ENCODE peak calls at places on chromosomes 1 and 21, in four cellular contexts. One of them, this sample, is unnamed.

GRCh38 chr1:24536391-24536840 is 19.5 kb upstream of the NCMAP start:
- DNase-seq in amygdala: no peak
- DNase-seq in stimulated activated CD4-positive, alpha-beta T cell treated with anti-CD3 and anti-CD28 coated beads, Interleukin-12 subunit alpha, Interleukin-12 subunit beta, amount 100 ng/mL, for 24 hours: peak; percentile 47
- DNase-seq in cardiac fibroblast: peak; percentile 33
- DNase-seq in this sample: no peak

GRCh38 chr1:158145173-158145719 is 35.4 kb upstream of the CD1D start:
- DNase-seq in amygdala: no peak
- DNase-seq in stimulated activated CD4-positive, alpha-beta T cell treated with anti-CD3 and anti-CD28 coated beads, Interleukin-12 subunit alpha, Interleukin-12 subunit beta, amount 100 ng/mL, for 24 hours: no peak
- DNase-seq in cardiac fibroblast: peak; percentile 95
- DNase-seq in this sample: peak; percentile 79

GRCh38 chr1:204503122-204503912 is 8.7 kb upstream of the PIK3C2B start:
- DNase-seq in amygdala: no peak
- DNase-seq in stimulated activated CD4-positive, alpha-beta T cell treated with anti-CD3 and anti-CD28 coated beads, Interleukin-12 subunit alpha, Interleukin-12 subunit beta, amount 100 ng/mL, for 24 hours: no peak
- DNase-seq in cardiac fibroblast: peak; percentile 86
- DNase-seq in this sample: peak; percentile 76

GRCh38 chr1:45769261-45769932 is 18.9 kb upstream of the IPP start:
- DNase-seq in amygdala: no peak
- DNase-seq in stimulated activated CD4-positive, alpha-beta T cell treated with anti-CD3 and anti-CD28 coated beads, Interleukin-12 subunit alpha, Interleukin-12 subunit beta, amount 100 ng/mL, for 24 hours: no peak
- DNase-seq in cardiac fibroblast: peak; percentile 20
- DNase-seq in this sample: no peak

GRCh38 chr1:29532285-29532684 is 296.0 kb downstream of the PTPRU start:
- DNase-seq in amygdala: no peak
- DNase-seq in stimulated activated CD4-positive, alpha-beta T cell treated with anti-CD3 and anti-CD28 coated beads, Interleukin-12 subunit alpha, Interleukin-12 subunit beta, amount 100 ng/mL, for 24 hours: no peak
- DNase-seq in cardiac fibroblast: no peak
- DNase-seq in this sample: no peak

GRCh38 chr1:200139661-200140250 is 112.2 kb downstream of the NR5A2 start:
- DNase-seq in amygdala: no peak
- DNase-seq in stimulated activated CD4-positive, alpha-beta T cell treated with anti-CD3 and anti-CD28 coated beads, Interleukin-12 subunit alpha, Interleukin-12 subunit beta, amount 100 ng/mL, for 24 hours: no peak
- DNase-seq in cardiac fibroblast: peak; percentile 74
- DNase-seq in this sample: peak; percentile 76

GRCh38 chr1:21317035-21317689 is 26.9 kb upstream of the ECE1 start:
- DNase-seq in amygdala: no peak
- DNase-seq in stimulated activated CD4-positive, alpha-beta T cell treated with anti-CD3 and anti-CD28 coated beads, Interleukin-12 subunit alpha, Interleukin-12 subunit beta, amount 100 ng/mL, for 24 hours: no peak
- DNase-seq in cardiac fibroblast: peak; percentile 90
- DNase-seq in this sample: peak; percentile 59

GRCh38 chr1:45635211-45635610 is 11.4 kb upstream of the CCDC17 start:
- DNase-seq in amygdala: no peak
- DNase-seq in stimulated activated CD4-positive, alpha-beta T cell treated with anti-CD3 and anti-CD28 coated beads, Interleukin-12 subunit alpha, Interleukin-12 subunit beta, amount 100 ng/mL, for 24 hours: no peak
- DNase-seq in cardiac fibroblast: no peak
- DNase-seq in this sample: no peak

GRCh38 chr1:61533546-61533945 is 191.4 kb downstream of the TM2D1 start:
- DNase-seq in amygdala: no peak
- DNase-seq in stimulated activated CD4-positive, alpha-beta T cell treated with anti-CD3 and anti-CD28 coated beads, Interleukin-12 subunit alpha, Interleukin-12 subunit beta, amount 100 ng/mL, for 24 hours: no peak
- DNase-seq in cardiac fibroblast: no peak
- DNase-seq in this sample: no peak

GRCh38 chr21:46052703-46053651 is 44.9 kb upstream of the COL6A2 start:
- DNase-seq in amygdala: no peak
- DNase-seq in stimulated activated CD4-positive, alpha-beta T cell treated with anti-CD3 and anti-CD28 coated beads, Interleukin-12 subunit alpha, Interleukin-12 subunit beta, amount 100 ng/mL, for 24 hours: peak; percentile 25
- DNase-seq in cardiac fibroblast: peak; percentile 63
- DNase-seq in this sample: no peak

GRCh38 chr1:19374402-19374801 is 62.3 kb downstream of the SLC66A1 start:
- DNase-seq in amygdala: no peak
- DNase-seq in stimulated activated CD4-positive, alpha-beta T cell treated with anti-CD3 and anti-CD28 coated beads, Interleukin-12 subunit alpha, Interleukin-12 subunit beta, amount 100 ng/mL, for 24 hours: no peak
- DNase-seq in cardiac fibroblast: no peak
- DNase-seq in this sample: no peak

GRCh38 chr1:109788695-109789521 is 25.2 kb upstream of the EPS8L3 start:
- DNase-seq in amygdala: no peak
- DNase-seq in stimulated activated CD4-positive, alpha-beta T cell treated with anti-CD3 and anti-CD28 coated beads, Interleukin-12 subunit alpha, Interleukin-12 subunit beta, amount 100 ng/mL, for 24 hours: no peak
- DNase-seq in cardiac fibroblast: peak; percentile 22
- DNase-seq in this sample: no peak

GRCh38 chr21:32457360-32457840 is 44.9 kb downstream of the EVA1C start:
- DNase-seq in amygdala: no peak
- DNase-seq in stimulated activated CD4-positive, alpha-beta T cell treated with anti-CD3 and anti-CD28 coated beads, Interleukin-12 subunit alpha, Interleukin-12 subunit beta, amount 100 ng/mL, for 24 hours: no peak
- DNase-seq in cardiac fibroblast: peak; percentile 58
- DNase-seq in this sample: peak; percentile 54

GRCh38 chr1:119327436-119328155 is 41.0 kb upstream of the HAO2 start:
- DNase-seq in amygdala: no peak
- DNase-seq in stimulated activated CD4-positive, alpha-beta T cell treated with anti-CD3 and anti-CD28 coated beads, Interleukin-12 subunit alpha, Interleukin-12 subunit beta, amount 100 ng/mL, for 24 hours: no peak
- DNase-seq in cardiac fibroblast: peak; percentile 29
- DNase-seq in this sample: peak; percentile 15

GRCh38 chr1:232533328-232533727 is 96.6 kb downstream of the SIPA1L2 start:
- DNase-seq in amygdala: no peak
- DNase-seq in stimulated activated CD4-positive, alpha-beta T cell treated with anti-CD3 and anti-CD28 coated beads, Interleukin-12 subunit alpha, Interleukin-12 subunit beta, amount 100 ng/mL, for 24 hours: no peak
- DNase-seq in cardiac fibroblast: no peak
- DNase-seq in this sample: no peak

GRCh38 chr1:238384381-238384780 is 493.7 kb upstream of the ZP4 start:
- DNase-seq in amygdala: no peak
- DNase-seq in stimulated activated CD4-positive, alpha-beta T cell treated with anti-CD3 and anti-CD28 coated beads, Interleukin-12 subunit alpha, Interleukin-12 subunit beta, amount 100 ng/mL, for 24 hours: no peak
- DNase-seq in cardiac fibroblast: no peak
- DNase-seq in this sample: no peak

GRCh38 chr1:8004803-8005573 is 21.1 kb downstream of the ERRFI1 start:
- DNase-seq in amygdala: no peak
- DNase-seq in stimulated activated CD4-positive, alpha-beta T cell treated with anti-CD3 and anti-CD28 coated beads, Interleukin-12 subunit alpha, Interleukin-12 subunit beta, amount 100 ng/mL, for 24 hours: no peak
- DNase-seq in cardiac fibroblast: peak; percentile 99
- DNase-seq in this sample: peak; percentile 90

GRCh38 chr1:110870721-110871388 is 2.1 kb upstream of the CD53 start:
- DNase-seq in amygdala: no peak
- DNase-seq in stimulated activated CD4-positive, alpha-beta T cell treated with anti-CD3 and anti-CD28 coated beads, Interleukin-12 subunit alpha, Interleukin-12 subunit beta, amount 100 ng/mL, for 24 hours: no peak
- DNase-seq in cardiac fibroblast: no peak
- DNase-seq in this sample: no peak

GRCh38 chr1:27036718-27037117 is 24.1 kb upstream of the TENT5B start:
- DNase-seq in amygdala: no peak
- DNase-seq in stimulated activated CD4-positive, alpha-beta T cell treated with anti-CD3 and anti-CD28 coated beads, Interleukin-12 subunit alpha, Interleukin-12 subunit beta, amount 100 ng/mL, for 24 hours: no peak
- DNase-seq in cardiac fibroblast: no peak
- DNase-seq in this sample: no peak

GRCh38 chr1:37394574-37395464 is 79.6 kb upstream of the ZC3H12A start:
- DNase-seq in amygdala: no peak
- DNase-seq in stimulated activated CD4-positive, alpha-beta T cell treated with anti-CD3 and anti-CD28 coated beads, Interleukin-12 subunit alpha, Interleukin-12 subunit beta, amount 100 ng/mL, for 24 hours: no peak
- DNase-seq in cardiac fibroblast: no peak
- DNase-seq in this sample: no peak

GRCh38 chr1:152917794-152918193 is 9.4 kb downstream of the IVL start:
- DNase-seq in amygdala: no peak
- DNase-seq in stimulated activated CD4-positive, alpha-beta T cell treated with anti-CD3 and anti-CD28 coated beads, Interleukin-12 subunit alpha, Interleukin-12 subunit beta, amount 100 ng/mL, for 24 hours: no peak
- DNase-seq in cardiac fibroblast: peak; percentile 12
- DNase-seq in this sample: peak; percentile 34

GRCh38 chr1:2561898-2562895 is 6.0 kb downstream of the TNFRSF14 start:
- DNase-seq in amygdala: no peak
- DNase-seq in stimulated activated CD4-positive, alpha-beta T cell treated with anti-CD3 and anti-CD28 coated beads, Interleukin-12 subunit alpha, Interleukin-12 subunit beta, amount 100 ng/mL, for 24 hours: no peak
- DNase-seq in cardiac fibroblast: no peak
- DNase-seq in this sample: no peak

GRCh38 chr21:8989883-8990325 is 1531.5 kb upstream of the TPTE start:
- DNase-seq in amygdala: no peak
- DNase-seq in stimulated activated CD4-positive, alpha-beta T cell treated with anti-CD3 and anti-CD28 coated beads, Interleukin-12 subunit alpha, Interleukin-12 subunit beta, amount 100 ng/mL, for 24 hours: no peak
- DNase-seq in cardiac fibroblast: no peak
- DNase-seq in this sample: no peak

GRCh38 chr1:9028921-9029715 is 2.9 kb upstream of the SLC2A7 start:
- DNase-seq in amygdala: no peak
- DNase-seq in stimulated activated CD4-positive, alpha-beta T cell treated with anti-CD3 and anti-CD28 coated beads, Interleukin-12 subunit alpha, Interleukin-12 subunit beta, amount 100 ng/mL, for 24 hours: no peak
- DNase-seq in cardiac fibroblast: peak; percentile 43
- DNase-seq in this sample: no peak

GRCh38 chr1:115296981-115297380 is 41.1 kb downstream of the NGF start:
- DNase-seq in amygdala: no peak
- DNase-seq in stimulated activated CD4-positive, alpha-beta T cell treated with anti-CD3 and anti-CD28 coated beads, Interleukin-12 subunit alpha, Interleukin-12 subunit beta, amount 100 ng/mL, for 24 hours: no peak
- DNase-seq in cardiac fibroblast: no peak
- DNase-seq in this sample: no peak

GRCh38 chr1:32899586-32900296 is 1.4 kb downstream of the TMEM54 start:
- DNase-seq in amygdala: no peak
- DNase-seq in stimulated activated CD4-positive, alpha-beta T cell treated with anti-CD3 and anti-CD28 coated beads, Interleukin-12 subunit alpha, Interleukin-12 subunit beta, amount 100 ng/mL, for 24 hours: no peak
- DNase-seq in cardiac fibroblast: no peak
- DNase-seq in this sample: no peak

GRCh38 chr21:37845535-37845934 is 70.7 kb downstream of the KCNJ6 start:
- DNase-seq in amygdala: no peak
- DNase-seq in stimulated activated CD4-positive, alpha-beta T cell treated with anti-CD3 and anti-CD28 coated beads, Interleukin-12 subunit alpha, Interleukin-12 subunit beta, amount 100 ng/mL, for 24 hours: no peak
- DNase-seq in cardiac fibroblast: no peak
- DNase-seq in this sample: no peak

GRCh38 chr1:201876148-201876547 is 12.6 kb upstream of the SHISA4 start:
- DNase-seq in amygdala: no peak
- DNase-seq in stimulated activated CD4-positive, alpha-beta T cell treated with anti-CD3 and anti-CD28 coated beads, Interleukin-12 subunit alpha, Interleukin-12 subunit beta, amount 100 ng/mL, for 24 hours: no peak
- DNase-seq in cardiac fibroblast: peak; percentile 27
- DNase-seq in this sample: peak; percentile 43

GRCh38 chr1:17551755-17552234 is 12.3 kb downstream of the ARHGEF10L start:
- DNase-seq in amygdala: no peak
- DNase-seq in stimulated activated CD4-positive, alpha-beta T cell treated with anti-CD3 and anti-CD28 coated beads, Interleukin-12 subunit alpha, Interleukin-12 subunit beta, amount 100 ng/mL, for 24 hours: no peak
- DNase-seq in cardiac fibroblast: peak; percentile 44
- DNase-seq in this sample: peak; percentile 39

GRCh38 chr1:18965206-18966173 is 9.0 kb upstream of the IFFO2 start:
- DNase-seq in amygdala: no peak
- DNase-seq in stimulated activated CD4-positive, alpha-beta T cell treated with anti-CD3 and anti-CD28 coated beads, Interleukin-12 subunit alpha, Interleukin-12 subunit beta, amount 100 ng/mL, for 24 hours: no peak
- DNase-seq in cardiac fibroblast: peak; percentile 39
- DNase-seq in this sample: peak; percentile 68

GRCh38 chr21:16418211-16418610 is 688.4 kb downstream of the USP25 start:
- DNase-seq in amygdala: no peak
- DNase-seq in stimulated activated CD4-positive, alpha-beta T cell treated with anti-CD3 and anti-CD28 coated beads, Interleukin-12 subunit alpha, Interleukin-12 subunit beta, amount 100 ng/mL, for 24 hours: no peak
- DNase-seq in cardiac fibroblast: peak; percentile 53
- DNase-seq in this sample: peak; percentile 22

GRCh38 chr1:74731399-74732052 is 1.3 kb downstream of the CRYZ start:
- DNase-seq in amygdala: no peak
- DNase-seq in stimulated activated CD4-positive, alpha-beta T cell treated with anti-CD3 and anti-CD28 coated beads, Interleukin-12 subunit alpha, Interleukin-12 subunit beta, amount 100 ng/mL, for 24 hours: no peak
- DNase-seq in cardiac fibroblast: no peak
- DNase-seq in this sample: peak; percentile 21

GRCh38 chr1:98962156-98962555 is 42.5 kb downstream of the PLPPR5 start:
- DNase-seq in amygdala: no peak
- DNase-seq in stimulated activated CD4-positive, alpha-beta T cell treated with anti-CD3 and anti-CD28 coated beads, Interleukin-12 subunit alpha, Interleukin-12 subunit beta, amount 100 ng/mL, for 24 hours: no peak
- DNase-seq in cardiac fibroblast: peak; percentile 5
- DNase-seq in this sample: no peak

GRCh38 chr21:25518491-25518911 is 88.8 kb downstream of the MRPL39 start:
- DNase-seq in amygdala: no peak
- DNase-seq in stimulated activated CD4-positive, alpha-beta T cell treated with anti-CD3 and anti-CD28 coated beads, Interleukin-12 subunit alpha, Interleukin-12 subunit beta, amount 100 ng/mL, for 24 hours: no peak
- DNase-seq in cardiac fibroblast: no peak
- DNase-seq in this sample: no peak

GRCh38 chr1:16047791-16048475 is 4.4 kb downstream of the CLCNKB start:
- DNase-seq in amygdala: no peak
- DNase-seq in stimulated activated CD4-positive, alpha-beta T cell treated with anti-CD3 and anti-CD28 coated beads, Interleukin-12 subunit alpha, Interleukin-12 subunit beta, amount 100 ng/mL, for 24 hours: no peak
- DNase-seq in cardiac fibroblast: no peak
- DNase-seq in this sample: no peak

GRCh38 chr1:29096255-29096896 is 27.3 kb downstream of the TMEM200B start:
- DNase-seq in amygdala: no peak
- DNase-seq in stimulated activated CD4-positive, alpha-beta T cell treated with anti-CD3 and anti-CD28 coated beads, Interleukin-12 subunit alpha, Interleukin-12 subunit beta, amount 100 ng/mL, for 24 hours: no peak
- DNase-seq in cardiac fibroblast: no peak
- DNase-seq in this sample: no peak

This sample was measured in lung microvascular endothelial cell.